ENCODE peak calls at places on chromosomes 4 and X, in nine cellular contexts. M, C, T, U, I, Q, X, B and J are unnamed samples.

GRCh38 chrX:95056901-95057300 is 1382.9 kb downstream of the FAM133A start:
- DNase-seq in M (peak), C (no peak), T (no peak), U (no peak), I (no peak), Q (no peak), X (no peak), B (no peak), J (no peak)

GRCh38 chr4:10079951-10080873 is 36.4 kb downstream of the WDR1 start:
- DNase-seq in M (no peak), C (peak), T (peak), U (peak), I (peak), Q (no peak), X (no peak), B (peak), J (no peak)

GRCh38 chrX:7787714-7788113 is 55.3 kb upstream of the VCX start:
- DNase-seq in M (no peak), C (no peak), T (no peak), U (no peak), I (no peak), Q (no peak), X (no peak), B (no peak), J (no peak)

GRCh38 chrX:39752820-39753219 is 344.9 kb downstream of the BCOR start:
- DNase-seq in M (no peak), C (peak), T (peak), U (no peak), I (no peak), Q (no peak), X (no peak), B (no peak), J (no peak)

GRCh38 chr4:55372259-55372658 is 23.5 kb upstream of the TMEM165 start:
- DNase-seq in M (no peak), C (no peak), T (no peak), U (no peak), I (no peak), Q (no peak), X (no peak), B (no peak), J (no peak)

GRCh38 chrX:17542123-17542522 is 167.1 kb downstream of the NHS start:
- DNase-seq in M (no peak), C (peak), T (no peak), U (no peak), I (peak), Q (no peak), X (no peak), B (no peak), J (no peak)

GRCh38 chrX:131571348-131571747 is 27.5 kb downstream of the OR13H1 start:
- DNase-seq in M (peak), C (no peak), T (no peak), U (no peak), I (no peak), Q (no peak), X (no peak), B (no peak), J (no peak)

GRCh38 chr4:95386410-95386809 is 162.4 kb downstream of the UNC5C start:
- DNase-seq in M (no peak), C (no peak), T (no peak), U (no peak), I (no peak), Q (no peak), X (no peak), B (no peak), J (no peak)

GRCh38 chr4:24664956-24665355 is 80.6 kb upstream of the DHX15 start:
- DNase-seq in M (no peak), C (no peak), T (no peak), U (no peak), I (no peak), Q (no peak), X (no peak), B (no peak), J (peak)

GRCh38 chr4:126458993-126459392 is 1144.2 kb downstream of the FAT4 start:
- DNase-seq in M (no peak), C (no peak), T (no peak), U (no peak), I (no peak), Q (no peak), X (no peak), B (peak), J (no peak)

GRCh38 chr4:76626686-76627465 is 191.8 kb downstream of the SHROOM3 start:
- DNase-seq in M (peak), C (no peak), T (no peak), U (no peak), I (no peak), Q (no peak), X (no peak), B (peak), J (no peak)

GRCh38 chrX:106791495-106791894 is 11.0 kb upstream of the TBC1D8B start:
- DNase-seq in M (peak), C (no peak), T (no peak), U (no peak), I (no peak), Q (no peak), X (no peak), B (no peak), J (no peak)

GRCh38 chr4:22999419-22999818 is 306.7 kb downstream of the GBA3 start:
- DNase-seq in M (peak), C (no peak), T (no peak), U (no peak), I (no peak), Q (no peak), X (no peak), B (no peak), J (no peak)

GRCh38 chr4:40180356-40180755 is 16.5 kb upstream of the RHOH start:
- DNase-seq in M (peak), C (no peak), T (no peak), U (no peak), I (no peak), Q (no peak), X (no peak), B (peak), J (no peak)

GRCh38 chr4:184688447-184688846 is 38.9 kb downstream of the PRIMPOL start:
- DNase-seq in M (peak), C (no peak), T (no peak), U (no peak), I (no peak), Q (no peak), X (no peak), B (no peak), J (no peak)

GRCh38 chr4:18733956-18734872 is 712.7 kb upstream of the LCORL start:
- DNase-seq in M (no peak), C (no peak), T (no peak), U (no peak), I (no peak), Q (no peak), X (no peak), B (no peak), J (no peak)

GRCh38 chrX:136318895-136319597 is 18.3 kb downstream of the ADGRG4 start:
- DNase-seq in M (no peak), C (no peak), T (no peak), U (no peak), I (no peak), Q (no peak), X (no peak), B (peak), J (no peak)

GRCh38 chrX:131081772-131082755 is 23.9 kb downstream of the ARHGAP36 start:
- DNase-seq in M (no peak), C (no peak), T (no peak), U (no peak), I (no peak), Q (no peak), X (no peak), B (no peak), J (no peak)

GRCh38 chrX:38249965-38250364 is 29.3 kb upstream of the SRPX start:
- DNase-seq in M (no peak), C (no peak), T (no peak), U (no peak), I (no peak), Q (no peak), X (no peak), B (no peak), J (no peak)

GRCh38 chr4:88215351-88215750 is 56.9 kb upstream of the ABCG2 start:
- DNase-seq in M (no peak), C (no peak), T (no peak), U (no peak), I (no peak), Q (no peak), X (no peak), B (no peak), J (no peak)

GRCh38 chr4:81676552-81676951 is 204.8 kb upstream of the RASGEF1B start:
- DNase-seq in M (no peak), C (no peak), T (no peak), U (no peak), I (no peak), Q (no peak), X (no peak), B (no peak), J (no peak)

GRCh38 chr4:39045791-39046221 is 13.6 kb upstream of the TMEM156 start:
- DNase-seq in M (peak), C (no peak), T (no peak), U (no peak), I (no peak), Q (no peak), X (no peak), B (peak), J (no peak)

GRCh38 chr4:160514126-160514525 is 1411.2 kb downstream of the RAPGEF2 start:
- DNase-seq in M (no peak), C (no peak), T (no peak), U (no peak), I (no peak), Q (no peak), X (no peak), B (no peak), J (no peak)
- TF ChIP-seq EP300 in M (no peak), C (no peak), T (no peak), U (no peak), I (no peak), Q (no peak), X (no peak), B (no peak), J (no peak)

DNA sequence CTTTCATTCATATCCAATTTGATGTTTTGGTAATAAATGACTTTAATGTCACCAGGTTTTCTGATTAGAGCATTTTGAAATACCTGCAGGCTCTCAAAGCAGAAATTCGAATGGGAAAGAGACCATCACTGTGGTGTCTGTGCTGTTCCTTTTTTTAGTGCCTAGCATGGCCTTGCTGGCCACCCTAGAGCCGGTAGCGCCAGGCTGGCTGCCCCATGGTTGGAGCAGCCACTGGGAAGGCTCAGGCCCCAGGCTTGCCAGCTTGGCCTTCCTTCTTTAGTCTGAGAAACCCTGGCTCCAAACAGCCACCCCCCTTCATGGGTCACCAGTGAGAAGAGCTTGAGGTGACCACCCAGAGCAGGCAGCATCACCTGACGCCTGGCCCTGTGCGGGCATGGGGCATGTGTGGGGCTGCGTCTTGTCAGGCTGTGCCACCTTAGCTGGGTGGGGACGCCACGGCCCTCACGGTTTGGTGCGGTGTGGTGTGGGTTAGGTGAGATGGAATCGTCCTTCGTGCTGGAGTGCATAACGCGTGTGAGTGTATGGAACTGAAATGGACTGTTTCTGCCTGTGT is 30.0 kb downstream of the TRMT44 start:
- DNase-seq in M (no peak), C (no peak), T (peak), U (no peak), I (no peak), Q (no peak), X (no peak), B (no peak), J (no peak)
- TF ChIP-seq EP300 in M (no peak), C (no peak), T (no peak), U (no peak), I (no peak), Q (no peak), X (no peak), B (no peak), J (no peak)

GRCh38 chr4:41514169-41514568 is 23.8 kb upstream of the LIMCH1 start:
- DNase-seq in M (no peak), C (no peak), T (no peak), U (no peak), I (no peak), Q (no peak), X (no peak), B (no peak), J (no peak)
- TF ChIP-seq EP300 in M (no peak), C (no peak), T (no peak), U (no peak), I (no peak), Q (no peak), X (no peak), B (no peak), J (no peak)

GRCh38 chr4:27141530-27141929 is 280.9 kb downstream of the STIM2 start:
- DNase-seq in M (no peak), C (no peak), T (no peak), U (no peak), I (no peak), Q (no peak), X (no peak), B (no peak), J (no peak)

GRCh38 chr4:27148211-27148895 is 287.7 kb downstream of the STIM2 start:
- DNase-seq in M (no peak), C (no peak), T (no peak), U (no peak), I (no peak), Q (no peak), X (no peak), B (no peak), J (no peak)

GRCh38 chr4:27149541-27150212 is 289.0 kb downstream of the STIM2 start:
- DNase-seq in M (no peak), C (no peak), T (no peak), U (no peak), I (no peak), Q (no peak), X (no peak), B (no peak), J (no peak)

DNA sequence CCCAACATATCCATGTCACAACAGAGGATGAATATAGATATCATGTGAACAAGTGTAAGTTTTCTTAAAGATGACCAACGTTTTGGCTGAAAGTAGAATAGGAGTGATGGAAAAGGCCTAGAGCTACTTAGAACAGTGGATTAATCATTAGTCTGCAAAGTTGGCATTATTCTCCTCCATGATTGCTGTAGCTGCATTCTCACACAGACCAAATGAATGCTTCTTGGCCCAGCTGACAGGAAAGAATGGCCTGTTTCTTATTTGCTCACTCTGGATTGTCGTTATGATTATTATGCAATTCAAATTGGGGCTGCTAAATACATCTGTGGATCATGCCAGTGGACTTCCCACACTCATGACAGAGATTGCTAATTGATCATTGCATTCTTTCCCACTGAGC is 284.9 kb downstream of the STIM2 start:
- DNase-seq in M (no peak), C (no peak), T (no peak), U (no peak), I (no peak), Q (no peak), X (no peak), B (no peak), J (no peak)
- TF ChIP-seq EP300 in M (no peak), C (no peak), T (no peak), U (no peak), I (no peak), Q (no peak), X (no peak), B (no peak), J (no peak)

DNA sequence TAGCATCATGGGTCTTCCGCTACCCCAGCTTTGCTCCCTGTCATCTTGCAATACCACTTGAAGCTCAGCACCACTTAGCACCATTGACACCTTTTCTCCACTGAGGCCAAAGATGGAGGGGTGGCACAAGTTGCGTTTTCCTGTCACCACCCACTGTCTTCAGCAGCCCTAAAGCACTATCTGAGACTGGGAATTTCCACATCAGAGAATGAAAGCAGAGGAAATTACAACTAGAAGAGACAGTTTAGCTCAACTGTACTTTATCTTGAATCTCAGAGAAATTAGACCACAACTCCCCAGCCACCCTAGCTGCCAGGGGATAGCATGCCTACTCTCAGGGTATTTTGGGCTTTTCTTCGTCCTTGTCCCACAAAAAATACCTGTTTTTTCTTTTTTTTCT is 111.0 kb downstream of the DDIT4L start:
- DNase-seq in M (no peak), C (no peak), T (no peak), U (no peak), I (no peak), Q (no peak), X (no peak), B (no peak), J (no peak)
- TF ChIP-seq EP300 in M (no peak), C (no peak), T (no peak), U (no peak), I (no peak), Q (no peak), X (no peak), B (no peak), J (no peak)

DNA sequence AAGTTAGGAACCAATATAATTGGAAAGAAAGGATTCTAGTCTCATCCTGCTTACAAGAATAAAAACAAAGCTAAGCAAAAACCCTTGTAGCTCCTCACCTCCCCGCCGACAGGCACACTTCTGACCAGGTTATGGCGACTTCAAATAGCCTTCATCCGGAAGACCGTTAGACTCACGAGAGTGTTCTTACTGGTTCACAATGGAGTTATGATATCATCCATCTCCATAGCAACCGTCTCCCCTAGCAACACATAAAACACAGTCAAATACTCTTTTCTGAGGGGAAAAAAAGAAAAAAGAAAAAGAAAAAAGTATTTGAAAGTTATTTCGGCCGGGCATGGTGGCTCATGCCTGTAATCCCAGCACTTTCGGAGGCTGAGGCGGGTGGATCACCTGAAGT is at the start of gene IL13RA2:
- DNase-seq in M (no peak), C (no peak), T (no peak), U (no peak), I (no peak), Q (no peak), X (no peak), B (peak), J (no peak)
- TF ChIP-seq EP300 in M (no peak), C (no peak), T (no peak), U (no peak), I (no peak), Q (no peak), X (no peak), B (no peak), J (no peak)

GRCh38 chrX:54551801-54552200 is 21.8 kb downstream of the GNL3L start:
- DNase-seq in M (no peak), C (no peak), T (no peak), U (no peak), I (no peak), Q (no peak), X (no peak), B (no peak), J (no peak)

DNA sequence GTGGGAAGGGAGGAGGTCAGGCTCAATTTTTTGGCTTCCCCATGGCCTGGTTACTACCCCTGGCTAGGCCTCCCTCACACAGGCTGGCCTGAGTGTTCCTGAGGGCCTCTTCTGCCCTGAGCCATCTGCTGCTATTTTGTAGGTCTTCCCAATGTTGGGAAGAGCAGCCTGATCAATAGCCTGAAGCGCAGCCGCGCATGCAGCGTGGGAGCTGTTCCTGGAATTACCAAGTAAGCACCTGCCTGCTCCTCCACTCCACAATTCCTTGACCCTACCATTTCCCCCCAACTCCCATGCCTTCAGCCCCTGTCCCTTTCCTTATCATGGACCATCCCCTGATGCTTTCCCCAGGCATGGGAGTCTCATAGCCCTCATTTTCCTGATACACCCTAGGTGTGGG is 20.8 kb downstream of the GNL3L start:
- DNase-seq in M (no peak), C (no peak), T (no peak), U (no peak), I (no peak), Q (no peak), X (no peak), B (no peak), J (no peak)
- TF ChIP-seq EP300 in M (no peak), C (no peak), T (no peak), U (no peak), I (no peak), Q (no peak), X (no peak), B (no peak), J (no peak)

GRCh38 chrX:154714925-154715324 is 36.0 kb downstream of the GAB3 start:
- DNase-seq in M (peak), C (no peak), T (no peak), U (no peak), I (no peak), Q (no peak), X (peak), B (peak), J (no peak)
- TF ChIP-seq EP300 in M (no peak), C (no peak), T (no peak), U (no peak), I (no peak), Q (no peak), X (no peak), B (no peak), J (no peak)